ENCODE peak calls at places on chromosomes 1 and 21, in seven cellular contexts. E, R, F, J, V, Z and L are unnamed samples.

GRCh38 chr1:42942444-42942843 is 16.2 kb downstream of the SLC2A1 start:
- DNase-seq in E (no peak), R (no peak), F (no peak), J (no peak), V (no peak), Z (no peak), L (no peak)

GRCh38 chr1:923131-923990 is at the start of gene SAMD11:
- DNase-seq in E (peak), R (peak), F (peak), J (peak), V (peak), Z (peak), L (peak)

GRCh38 chr1:95371666-95372320 is 137.8 kb downstream of the RWDD3 start:
- DNase-seq in E (no peak), R (no peak), F (no peak), J (no peak), V (no peak), Z (no peak), L (no peak)

GRCh38 chr21:41166947-41167346 is 1.0 kb upstream of the BACE2 start:
- DNase-seq in E (peak), R (peak), F (no peak), J (no peak), V (no peak), Z (peak), L (peak)

GRCh38 chr1:14529436-14529835 is 69.0 kb upstream of the KAZN start:
- DNase-seq in E (no peak), R (no peak), F (no peak), J (no peak), V (no peak), Z (no peak), L (no peak)

GRCh38 chr1:159946242-159947187 is 1.1 kb upstream of the IGSF9 start:
- DNase-seq in E (no peak), R (no peak), F (no peak), J (no peak), V (no peak), Z (no peak), L (no peak)

GRCh38 chr1:188700116-188700515 is 1777.5 kb downstream of the BRINP3 start:
- DNase-seq in E (no peak), R (no peak), F (no peak), J (no peak), V (no peak), Z (no peak), L (no peak)

GRCh38 chr1:86965012-86965826 is 50.8 kb downstream of the HS2ST1 start:
- DNase-seq in E (peak), R (no peak), F (peak), J (no peak), V (peak), Z (no peak), L (peak)

GRCh38 chr1:232891116-232891515 is 59.3 kb upstream of the NTPCR start:
- DNase-seq in E (no peak), R (no peak), F (no peak), J (no peak), V (peak), Z (no peak), L (no peak)

GRCh38 chr1:51560034-51560433 is 41.0 kb upstream of the EPS15 start:
- DNase-seq in E (no peak), R (no peak), F (no peak), J (no peak), V (no peak), Z (no peak), L (no peak)

GRCh38 chr1:67647036-67647798 is 37.8 kb upstream of the GADD45A start:
- DNase-seq in E (peak), R (peak), F (no peak), J (no peak), V (no peak), Z (peak), L (no peak)

GRCh38 chr1:1779691-1780597 is 1.7 kb upstream of the NADK start:
- DNase-seq in E (peak), R (peak), F (no peak), J (peak), V (peak), Z (peak), L (no peak)

GRCh38 chr1:19682257-19682656 is 17.6 kb downstream of the HTR6 start:
- DNase-seq in E (no peak), R (no peak), F (no peak), J (no peak), V (peak), Z (no peak), L (no peak)

GRCh38 chr1:154847891-154848290 is 22.2 kb downstream of the KCNN3 start:
- DNase-seq in E (no peak), R (no peak), F (no peak), J (no peak), V (no peak), Z (peak), L (no peak)

GRCh38 chr1:63691672-63692425 is 82.0 kb upstream of the ROR1 start:
- DNase-seq in E (peak), R (peak), F (peak), J (no peak), V (peak), Z (peak), L (peak)

GRCh38 chr1:11180342-11180744 is 8.8 kb upstream of the ANGPTL7 start:
- DNase-seq in E (no peak), R (no peak), F (no peak), J (no peak), V (peak), Z (no peak), L (no peak)

GRCh38 chr1:109151146-109151545 is 37.2 kb downstream of the ELAPOR1 start:
- DNase-seq in E (peak), R (peak), F (peak), J (peak), V (peak), Z (peak), L (no peak)

GRCh38 chr21:46083271-46084040 is 14.5 kb upstream of the COL6A2 start:
- DNase-seq in E (no peak), R (no peak), F (no peak), J (no peak), V (no peak), Z (no peak), L (peak)

GRCh38 chr1:26097696-26098095 is 13.9 kb upstream of the PDIK1L start:
- DNase-seq in E (no peak), R (no peak), F (no peak), J (no peak), V (peak), Z (no peak), L (no peak)

GRCh38 chr21:25512095-25513086 is 94.9 kb downstream of the MRPL39 start:
- DNase-seq in E (no peak), R (no peak), F (no peak), J (no peak), V (no peak), Z (no peak), L (peak)

GRCh38 chr1:115679141-115679611 is 37.4 kb downstream of the VANGL1 start:
- DNase-seq in E (peak), R (no peak), F (no peak), J (no peak), V (peak), Z (no peak), L (peak)

GRCh38 chr1:193680247-193680923 is 494.0 kb upstream of the B3GALT2 start:
- DNase-seq in E (no peak), R (no peak), F (no peak), J (no peak), V (no peak), Z (no peak), L (no peak)

GRCh38 chr21:37671381-37671780 is 244.9 kb downstream of the KCNJ6 start:
- DNase-seq in E (no peak), R (no peak), F (no peak), J (no peak), V (no peak), Z (no peak), L (no peak)

GRCh38 chr1:153572569-153573015 is 6.9 kb upstream of the S100A2 start:
- DNase-seq in E (peak), R (peak), F (peak), J (no peak), V (peak), Z (peak), L (peak)

GRCh38 chr21:45494851-45495680 is 47.2 kb downstream of the SLC19A1 start:
- DNase-seq in E (no peak), R (no peak), F (no peak), J (no peak), V (no peak), Z (no peak), L (no peak)

GRCh38 chr21:28615276-28615675 is 377.4 kb downstream of the LTN1 start:
- DNase-seq in E (no peak), R (no peak), F (no peak), J (no peak), V (peak), Z (no peak), L (no peak)

GRCh38 chr1:10068605-10069294 is 36.0 kb downstream of the UBE4B start:
- DNase-seq in E (no peak), R (no peak), F (no peak), J (no peak), V (peak), Z (no peak), L (no peak)

GRCh38 chr1:151825811-151826660 is 5.6 kb downstream of the RORC start:
- DNase-seq in E (no peak), R (no peak), F (no peak), J (peak), V (no peak), Z (no peak), L (no peak)

GRCh38 chr1:200072636-200073285 is 45.3 kb downstream of the NR5A2 start:
- DNase-seq in E (no peak), R (no peak), F (no peak), J (no peak), V (no peak), Z (no peak), L (no peak)

GRCh38 chr1:160256396-160257046 is 5.8 kb downstream of the DCAF8 start:
- DNase-seq in E (no peak), R (no peak), F (no peak), J (no peak), V (peak), Z (no peak), L (no peak)

GRCh38 chr1:177978530-177978929 is 8.7 kb upstream of the SEC16B start:
- DNase-seq in E (no peak), R (no peak), F (no peak), J (no peak), V (no peak), Z (no peak), L (no peak)

GRCh38 chr21:33197546-33197945 is 32.2 kb upstream of the IFNAR2 start:
- DNase-seq in E (no peak), R (peak), F (no peak), J (no peak), V (no peak), Z (peak), L (no peak)
- TF ChIP-seq POLR2A in E (no peak), R (no peak), F (no peak), J (no peak), V (no peak), Z (no peak), L (no peak)

GRCh38 chr1:61198554-61198953 is 116.2 kb downstream of the NFIA start:
- DNase-seq in E (no peak), R (no peak), F (no peak), J (no peak), V (no peak), Z (no peak), L (no peak)

GRCh38 chr1:61201035-61201434 is 118.7 kb downstream of the NFIA start:
- DNase-seq in E (no peak), R (no peak), F (no peak), J (no peak), V (no peak), Z (no peak), L (no peak)

GRCh38 chr1:61207416-61207815 is 125.1 kb downstream of the NFIA start:
- DNase-seq in E (no peak), R (no peak), F (no peak), J (no peak), V (no peak), Z (no peak), L (no peak)

GRCh38 chr1:61204528-61204927 is 122.2 kb downstream of the NFIA start:
- DNase-seq in E (no peak), R (no peak), F (no peak), J (no peak), V (no peak), Z (no peak), L (no peak)

DNA sequence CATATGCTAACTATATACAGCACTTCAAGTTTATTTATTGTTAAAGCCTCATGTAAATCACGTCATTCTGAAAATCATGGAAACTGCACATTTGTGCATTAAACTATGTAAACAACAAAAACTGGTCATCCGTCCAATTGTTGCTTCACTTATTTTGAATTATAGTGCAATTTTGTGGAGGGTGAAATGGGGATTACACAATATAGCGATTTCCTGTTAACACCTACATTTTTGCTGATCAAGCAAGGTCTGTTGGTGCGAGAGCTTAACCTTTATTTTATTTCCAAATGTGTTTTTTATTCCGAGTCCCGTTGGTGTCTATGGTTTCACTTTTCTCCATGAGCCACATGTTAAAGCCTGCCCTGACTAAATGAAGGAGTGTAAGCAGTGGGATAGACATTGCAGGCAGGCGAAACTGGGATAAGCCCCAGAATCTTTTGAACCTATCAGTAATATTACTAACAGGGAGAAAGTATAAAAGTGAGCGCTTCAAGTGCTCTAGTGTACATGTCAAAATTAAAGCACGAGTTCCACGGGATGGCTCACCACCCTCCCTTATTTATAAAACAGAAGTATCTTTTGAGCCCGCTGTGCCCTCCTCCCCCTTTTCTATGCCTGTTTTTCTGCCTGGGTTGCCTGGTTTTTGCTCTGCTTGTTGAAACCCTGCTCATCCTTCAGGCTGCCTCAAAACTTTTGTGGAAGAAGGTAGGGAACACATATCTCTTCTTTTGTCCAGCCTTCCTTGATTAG is 120.7 kb downstream of the NFIA start:
- DNase-seq in E (no peak), R (no peak), F (no peak), J (no peak), V (peak), Z (no peak), L (no peak)
- H3K4me3 ChIP-seq in E (no peak), R (no peak), F (no peak), J (no peak), V (peak), Z (no peak), L (no peak)

GRCh38 chr1:28910379-28911125 is 3.8 kb upstream of the EPB41 start:
- DNase-seq in E (no peak), R (no peak), F (no peak), J (no peak), V (no peak), Z (no peak), L (peak)

GRCh38 chr1:28917757-28918118 is 3.4 kb downstream of the EPB41 start:
- DNase-seq in E (no peak), R (no peak), F (no peak), J (no peak), V (no peak), Z (no peak), L (no peak)

GRCh38 chr1:28915036-28915895 is 897 bp downstream of the EPB41 start:
- DNase-seq in E (peak), R (no peak), F (peak), J (peak), V (peak), Z (peak), L (peak)

GRCh38 chr1:28913786-28914227 is 562 bp upstream of the EPB41 start:
- DNase-seq in E (no peak), R (no peak), F (no peak), J (no peak), V (no peak), Z (no peak), L (no peak)

GRCh38 chr1:28914228-28915035 is at the start of gene EPB41:
- DNase-seq in E (peak), R (peak), F (peak), J (peak), V (peak), Z (peak), L (peak)
- TF ChIP-seq POLR2A in E (peak), R (no peak), F (no peak), J (peak), V (no peak), Z (no peak), L (no peak)

GRCh38 chr1:4150262-4150661 is 250.2 kb upstream of the C1orf174 start:
- DNase-seq in E (no peak), R (no peak), F (peak), J (peak), V (no peak), Z (no peak), L (no peak)
- H3K4me3 ChIP-seq in E (no peak), R (no peak), F (no peak), J (no peak), V (no peak), Z (no peak), L (no peak)